ENCODE peak calls at places on chromosomes 4 and X, in nine cellular contexts. I is SK-N-SH; J is tibial nerve; K is foreskin fibroblast; P is dorsolateral prefrontal cortex; D is neural crest cell; L is stimulated activated CD8-positive, alpha-beta memory T cell treated with anti-CD3 and anti-CD28 coated beads, Interleukin-15, amount 100 ng/mL, for 24 hours; V is NCI-H1436; E is GM03348. A is an unnamed sample.

GRCh38 chrX:136847874-136848273 is 32.7 kb downstream of the RBMX start:
- DNase-seq in D (no peak), I (no peak), V (no peak), L (no peak), E (no peak), J (no peak), P (no peak), K (no peak), A (no peak)

GRCh38 chr4:39308576-39308975 is 57.6 kb downstream of the RFC1 start:
- DNase-seq in E (no peak), P (no peak), K (no peak), D (no peak), V (no peak), J (no peak), I (no peak), L (no peak), A (no peak)

GRCh38 chr4:83605744-83606172 is 69.8 kb downstream of the GPAT3 start:
- DNase-seq in E (no peak), V (no peak), D (no peak), L (no peak), I (no peak), J (no peak), K (no peak), P (no peak), A (peak)

GRCh38 chrX:129724767-129725166 is 14.0 kb upstream of the XPNPEP2 start:
- DNase-seq in L (no peak), E (no peak), P (no peak), K (no peak), D (no peak), I (no peak), V (no peak), J (no peak), A (no peak)

GRCh38 chr4:66430856-66431255 is 760.6 kb upstream of the EPHA5 start:
- DNase-seq in L (no peak), D (no peak), I (no peak), J (no peak), E (peak), V (no peak), P (no peak), K (no peak), A (no peak)

GRCh38 chrX:9873952-9874351 is 87.7 kb downstream of the SHROOM2 start:
- DNase-seq in K (no peak), D (no peak), L (no peak), P (peak), V (no peak), I (peak), J (no peak), E (peak), A (peak)

GRCh38 chrX:103183912-103184311 is 31.0 kb upstream of the BEX4 start:
- DNase-seq in D (no peak), P (no peak), K (no peak), V (no peak), J (no peak), E (no peak), I (no peak), L (no peak), A (no peak)

GRCh38 chrX:45771560-45772340 is 571.1 kb upstream of the DIPK2B start:
- DNase-seq in L (no peak), D (no peak), P (no peak), J (no peak), K (peak), I (no peak), E (peak), V (no peak), A (peak)

GRCh38 chr4:60944070-60944469 is 256.1 kb upstream of the ADGRL3 start:
- DNase-seq in P (no peak), J (no peak), L (no peak), V (no peak), D (no peak), I (no peak), E (no peak), K (no peak), A (no peak)

GRCh38 chr4:174358410-174358809 is 74.7 kb downstream of the CEP44 start:
- DNase-seq in P (no peak), V (no peak), K (no peak), I (no peak), E (no peak), J (no peak), D (no peak), L (no peak), A (no peak)

GRCh38 chrX:19535481-19535880 is 20.2 kb upstream of the MAP3K15 start:
- DNase-seq in L (no peak), J (no peak), V (no peak), I (peak), D (no peak), E (peak), K (no peak), P (no peak), A (peak)

GRCh38 chr4:11765849-11766453 is 337.3 kb upstream of the HS3ST1 start:
- DNase-seq in E (peak), D (peak), V (no peak), K (peak), J (no peak), I (peak), P (no peak), L (no peak), A (no peak)

GRCh38 chr4:73442275-73442674 is 6.3 kb downstream of the AFP start:
- DNase-seq in E (peak), I (no peak), K (no peak), D (no peak), P (no peak), V (no peak), L (no peak), J (no peak), A (no peak)

GRCh38 chrX:155864655-155865054 is 16.5 kb upstream of the VAMP7 start:
- DNase-seq in L (no peak), D (no peak), K (no peak), V (no peak), E (peak), I (peak), P (no peak), J (no peak), A (no peak)

GRCh38 chr4:143025111-143025704 is 159.5 kb upstream of the USP38 start:
- DNase-seq in E (peak), L (no peak), I (no peak), K (peak), J (no peak), D (no peak), P (no peak), V (no peak), A (peak)

GRCh38 chr4:100778431-100778830 is 260.6 kb upstream of the EMCN start:
- DNase-seq in K (no peak), V (no peak), E (no peak), I (no peak), L (no peak), D (no peak), P (no peak), J (no peak), A (no peak)

GRCh38 chr4:71188197-71188625 is 150.6 kb upstream of the SLC4A4 start:
- DNase-seq in P (no peak), K (no peak), V (no peak), E (no peak), J (no peak), I (no peak), D (no peak), L (no peak), A (no peak)

GRCh38 chr4:92447265-92447905 is 143.6 kb downstream of the GRID2 start:
- DNase-seq in K (no peak), I (no peak), V (no peak), E (no peak), D (no peak), L (no peak), P (no peak), J (no peak), A (no peak)

GRCh38 chr4:159026329-159026728 is 76.5 kb upstream of the RAPGEF2 start:
- DNase-seq in V (no peak), D (no peak), I (no peak), E (no peak), K (no peak), P (no peak), J (no peak), L (no peak), A (no peak)

GRCh38 chrX:125826774-125827451 is 339.2 kb downstream of the DCAF12L2 start:
- DNase-seq in J (no peak), P (no peak), K (no peak), E (no peak), V (no peak), L (no peak), I (no peak), D (no peak), A (no peak)

GRCh38 chr4:177487977-177488376 is 45.7 kb upstream of the AGA start:
- DNase-seq in L (no peak), K (no peak), D (no peak), J (no peak), V (no peak), I (no peak), P (no peak), E (no peak), A (no peak)